ENCODE peak calls at places on chromosomes 3 and 15, in nine cellular contexts. E, T, Q, C, J, P, Z, B and V are unnamed samples.

GRCh38 chr3:53083496-53083895 is 37.6 kb upstream of the SFMBT1 start:
- DNase-seq in Q (no peak), T (peak), J (no peak), C (no peak), Z (no peak), B (peak), P (no peak), E (peak), V (no peak)

GRCh38 chr3:28587723-28588122 is 239.1 kb upstream of the AZI2 start:
- DNase-seq in B (no peak), Z (no peak), J (no peak), C (no peak), P (no peak), T (no peak), Q (no peak), E (no peak), V (no peak)

GRCh38 chr15:82021021-82021420 is 24.8 kb downstream of the MEX3B start:
- DNase-seq in T (no peak), Z (no peak), P (no peak), C (no peak), J (no peak), Q (no peak), E (no peak), B (peak), V (no peak)

GRCh38 chr3:85589145-85589544 is 630.4 kb downstream of the CADM2 start:
- DNase-seq in E (no peak), J (no peak), T (peak), C (no peak), B (peak), Z (no peak), Q (no peak), P (peak), V (no peak)

GRCh38 chr3:41041899-41042298 is 157.4 kb upstream of the CTNNB1 start:
- DNase-seq in E (no peak), C (no peak), Q (no peak), P (no peak), J (no peak), B (no peak), Z (no peak), T (no peak), V (no peak)

GRCh38 chr15:66906660-66907059 is 158.7 kb upstream of the SMAD3 start:
- DNase-seq in P (no peak), J (no peak), C (no peak), Q (no peak), E (no peak), Z (no peak), T (no peak), B (no peak), V (no peak)

GRCh38 chr15:64535460-64536243 is 75.3 kb downstream of the ZNF609 start:
- DNase-seq in P (no peak), J (no peak), T (no peak), B (no peak), Q (no peak), Z (no peak), C (no peak), E (no peak), V (no peak)

GRCh38 chr3:32959370-32959769 is 7.9 kb downstream of the CCR4 start:
- DNase-seq in B (no peak), C (no peak), P (no peak), Q (no peak), J (no peak), E (no peak), T (peak), Z (no peak), V (no peak)

GRCh38 chr3:170247875-170248274 is 25.7 kb downstream of the PRKCI start:
- DNase-seq in B (no peak), C (no peak), E (no peak), Q (no peak), J (no peak), T (no peak), Z (no peak), P (no peak), V (no peak)

GRCh38 chr3:160398820-160399346 is at the start of gene IFT80:
- DNase-seq in C (peak), J (peak), T (peak), P (peak), Z (peak), Q (peak), E (peak), B (peak), V (peak)

GRCh38 chr3:179037361-179037760 is 34.2 kb downstream of the ZMAT3 start:
- DNase-seq in B (peak), E (peak), T (peak), C (peak), J (no peak), Z (peak), Q (peak), P (peak), V (no peak)

GRCh38 chr15:27095809-27096580 is 125.0 kb downstream of the GABRG3 start:
- DNase-seq in E (no peak), Q (no peak), J (no peak), C (no peak), T (no peak), P (no peak), B (peak), Z (no peak), V (peak)

GRCh38 chr3:143480306-143480852 is 360.8 kb downstream of the CHST2 start:
- DNase-seq in E (peak), P (peak), J (no peak), B (peak), T (peak), Q (no peak), C (no peak), Z (no peak), V (no peak)

GRCh38 chr3:59563966-59564365 is 514.1 kb upstream of the CFAP20DC start:
- DNase-seq in C (no peak), B (no peak), Z (no peak), Q (no peak), T (no peak), P (peak), E (no peak), J (no peak), V (peak)

GRCh38 chr15:65286069-65286703 is 497 bp downstream of the PARP16 start:
- DNase-seq in Q (no peak), T (peak), J (peak), P (no peak), E (no peak), B (peak), Z (peak), C (peak), V (peak)

GRCh38 chr3:109685084-109686079 is 348.0 kb upstream of the DPPA4 start:
- DNase-seq in C (peak), P (peak), B (peak), T (peak), E (peak), Q (peak), Z (no peak), J (no peak), V (no peak)

GRCh38 chr3:196969660-196970546 is 1.3 kb upstream of the PIGZ start:
- DNase-seq in P (no peak), C (peak), T (peak), E (no peak), Z (peak), J (peak), B (peak), Q (no peak), V (peak)

GRCh38 chr3:139117136-139117675 is 72.5 kb upstream of the PRR23C start:
- DNase-seq in E (peak), P (no peak), B (peak), Q (peak), J (no peak), C (peak), T (peak), Z (no peak), V (no peak)

GRCh38 chr3:46880884-46881818 is 3.6 kb downstream of the PTH1R start:
- DNase-seq in Q (no peak), J (no peak), C (no peak), Z (no peak), P (no peak), T (no peak), E (no peak), B (no peak), V (no peak)

GRCh38 chr3:99505200-99505599 is 133.2 kb upstream of the COL8A1 start:
- DNase-seq in C (no peak), P (no peak), B (no peak), Z (no peak), T (peak), E (no peak), Q (no peak), J (no peak), V (no peak)

GRCh38 chr3:79162653-79163052 is 605.1 kb downstream of the ROBO1 start:
- DNase-seq in Z (no peak), C (no peak), Q (no peak), P (no peak), E (no peak), T (peak), J (no peak), B (no peak), V (no peak)

GRCh38 chr3:117788086-117788485 is 1078.5 kb downstream of the TUSC7 start:
- DNase-seq in J (no peak), Q (no peak), C (no peak), T (peak), P (peak), Z (no peak), B (no peak), E (peak), V (peak)

GRCh38 chr3:196082471-196082971 is 631 bp upstream of the TFRC start:
- DNase-seq in E (no peak), Q (no peak), T (no peak), P (no peak), B (no peak), C (no peak), J (no peak), Z (no peak), V (no peak)

GRCh38 chr15:66721020-66721419 is 19.0 kb downstream of the SMAD6 start:
- DNase-seq in B (no peak), E (no peak), Q (no peak), J (no peak), P (no peak), T (no peak), Z (no peak), C (no peak), V (no peak)

GRCh38 chr15:70854669-70854976 is 666 bp upstream of the LARP6 start:
- DNase-seq in E (no peak), C (no peak), Z (no peak), B (peak), J (no peak), Q (no peak), P (peak), T (peak), V (peak)

GRCh38 chr3:138187296-138188012 is at the start of gene ARMC8:
- DNase-seq in J (no peak), Q (peak), E (no peak), T (no peak), B (no peak), Z (peak), P (peak), C (peak), V (no peak)

GRCh38 chr3:52310861-52311566 is 5.1 kb upstream of the DNAH1 start:
- DNase-seq in E (no peak), J (peak), C (no peak), B (no peak), Q (no peak), P (no peak), T (no peak), Z (no peak), V (no peak)

GRCh38 chr3:130759692-130760338 is 13.2 kb upstream of the PIK3R4 start:
- DNase-seq in T (peak), B (peak), Z (peak), E (peak), P (peak), Q (peak), C (peak), J (peak), V (peak)

GRCh38 chr3:52313774-52314188 is 2.3 kb upstream of the DNAH1 start:
- DNase-seq in Z (no peak), Q (no peak), J (peak), P (no peak), B (peak), E (no peak), T (peak), C (peak), V (peak)

GRCh38 chr3:25429960-25430941 is 2.2 kb downstream of the RARB start:
- DNase-seq in B (peak), C (no peak), J (no peak), E (no peak), Z (no peak), Q (no peak), P (no peak), T (peak), V (no peak)

GRCh38 chr15:32866486-32867312 is 148.9 kb downstream of the GREM1 start:
- DNase-seq in E (no peak), B (peak), T (no peak), J (no peak), Z (peak), C (no peak), Q (no peak), P (no peak), V (no peak)

GRCh38 chr15:93056836-93057235 is 32.2 kb downstream of the RGMA start:
- DNase-seq in C (no peak), Q (no peak), E (no peak), J (no peak), Z (no peak), P (no peak), B (no peak), T (no peak), V (no peak)

GRCh38 chr15:48861813-48862431 is 16.0 kb upstream of the EID1 start:
- DNase-seq in E (peak), B (peak), P (peak), T (peak), J (peak), Z (peak), Q (no peak), C (peak), V (peak)

GRCh38 chr3:46692566-46692983 is 904 bp downstream of the ALS2CL start:
- DNase-seq in Z (no peak), C (peak), E (no peak), P (no peak), Q (peak), B (peak), J (no peak), T (no peak), V (no peak)

GRCh38 chr3:149688122-149688757 is 30.4 kb upstream of the WWTR1 start:
- DNase-seq in B (peak), Z (no peak), T (no peak), P (no peak), E (no peak), C (no peak), Q (no peak), J (no peak), V (no peak)

DNA sequence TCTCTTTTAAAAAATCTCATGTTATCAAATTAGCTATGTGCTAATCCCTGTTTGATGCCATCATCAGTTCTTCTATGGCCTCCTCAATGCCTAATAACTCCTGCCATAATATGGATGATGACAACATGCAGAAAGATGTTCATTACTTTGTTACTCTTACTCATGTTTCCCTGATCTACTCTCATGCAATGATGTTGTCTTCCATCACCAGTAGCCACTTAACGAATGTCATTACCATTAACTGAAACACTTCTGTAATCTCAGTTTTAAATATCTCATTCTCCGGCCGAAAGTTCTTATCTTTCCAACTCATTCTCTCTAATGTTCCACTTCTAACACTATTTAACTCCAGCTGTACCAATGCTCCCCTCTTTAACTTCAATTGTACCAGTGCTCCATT is 1187.7 kb downstream of the OTOL1 start:
- DNase-seq in C (no peak), Q (no peak), E (no peak), J (no peak), P (no peak), B (no peak), Z (no peak), T (no peak), V (peak)
- H3K4me3 ChIP-seq in C (no peak), Q (no peak), E (no peak), J (no peak), P (no peak), B (no peak), Z (no peak), T (no peak), V (no peak)

DNA sequence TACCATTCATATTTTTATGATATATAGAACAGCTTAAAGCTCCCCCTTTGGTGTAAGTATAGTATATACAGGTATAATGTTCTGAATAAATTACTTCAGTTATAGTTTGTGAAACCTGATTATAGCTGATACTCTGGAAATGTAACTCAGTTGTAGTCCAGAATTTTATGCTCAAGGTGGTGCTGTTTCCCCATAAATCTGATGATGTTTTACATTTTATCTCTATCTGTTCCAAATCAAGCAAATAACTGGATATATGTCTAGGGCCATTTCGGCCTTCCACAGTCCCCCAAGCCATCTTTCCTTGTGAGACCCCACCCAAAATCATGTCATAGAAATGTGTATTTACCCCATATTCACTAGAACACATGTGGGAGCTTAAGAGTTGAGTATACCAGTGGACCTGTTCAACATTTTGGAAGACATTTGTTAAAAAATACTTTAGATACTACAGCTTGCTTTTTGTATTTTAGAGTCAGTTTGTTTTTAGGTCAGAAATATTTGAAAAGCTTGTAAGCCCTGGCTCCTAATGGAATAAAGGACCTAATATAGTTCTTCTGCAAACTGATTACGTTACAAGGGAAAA is 107.1 kb downstream of the ATG7 start:
- DNase-seq in Q (no peak), T (peak), B (peak), E (no peak), Z (no peak), J (peak), C (no peak), P (no peak), V (peak)
- TF ChIP-seq CTCF in Q (no peak), T (peak), B (peak), E (peak), Z (no peak), J (peak), C (peak), P (peak), V (peak)

DNA sequence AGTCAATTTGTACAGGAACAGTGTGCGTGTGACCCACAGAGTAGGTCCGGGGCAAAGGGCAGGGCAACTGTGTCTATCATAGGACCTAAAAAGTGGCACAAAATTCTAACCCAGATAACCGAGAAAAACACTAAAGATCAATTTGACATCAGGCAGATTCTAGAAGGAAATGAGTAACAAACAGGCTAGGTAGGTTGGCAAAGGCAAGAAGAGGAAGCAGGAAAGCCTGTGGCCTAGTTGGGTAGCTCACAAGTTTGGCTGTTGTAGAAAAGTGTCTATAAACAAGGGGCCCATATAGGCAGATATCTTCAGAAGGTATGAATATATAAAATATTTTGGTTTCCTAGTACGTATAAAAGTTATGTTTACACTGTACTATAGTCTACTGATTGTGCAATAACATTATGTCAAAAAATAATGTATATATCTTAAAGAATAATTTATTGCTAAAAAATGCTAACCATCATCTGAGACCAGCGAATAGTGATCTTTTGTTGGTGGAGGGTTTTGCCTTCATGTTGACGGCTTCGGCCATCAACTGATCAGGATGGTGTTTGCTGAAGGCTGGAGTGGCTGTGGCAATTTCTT is 13.3 kb upstream of the OR5K1 start:
- DNase-seq in P (no peak), E (no peak), J (no peak), B (peak), C (no peak), T (no peak), Z (no peak), Q (no peak), V (no peak)
- H3K4me3 ChIP-seq in P (no peak), E (no peak), J (no peak), B (no peak), C (no peak), T (no peak), Z (no peak), Q (no peak), V (no peak)

GRCh38 chr3:172575375-172575774 is 52.1 kb upstream of the TNFSF10 start:
- DNase-seq in E (no peak), P (no peak), B (no peak), Q (no peak), Z (no peak), J (no peak), C (no peak), T (no peak), V (no peak)

GRCh38 chr3:172581757-172582166 is 58.5 kb upstream of the TNFSF10 start:
- DNase-seq in T (no peak), C (no peak), Q (no peak), E (no peak), B (no peak), J (no peak), Z (no peak), P (no peak), V (no peak)

GRCh38 chr3:172580680-172581079 is 57.5 kb upstream of the TNFSF10 start:
- DNase-seq in Z (no peak), P (no peak), J (no peak), Q (no peak), E (no peak), B (no peak), C (no peak), T (no peak), V (no peak)

GRCh38 chr3:172582712-172583111 is 59.5 kb upstream of the TNFSF10 start:
- DNase-seq in T (peak), C (no peak), Q (no peak), P (no peak), Z (no peak), J (no peak), B (peak), E (no peak), V (peak)

GRCh38 chr3:172577962-172578560 is 54.8 kb upstream of the TNFSF10 start:
- DNase-seq in B (no peak), E (no peak), J (no peak), Z (peak), P (no peak), C (no peak), T (no peak), Q (no peak), V (no peak)
- TF ChIP-seq CTCF in B (no peak), E (no peak), J (no peak), Z (no peak), P (no peak), C (no peak), T (no peak), Q (no peak), V (no peak)

DNA sequence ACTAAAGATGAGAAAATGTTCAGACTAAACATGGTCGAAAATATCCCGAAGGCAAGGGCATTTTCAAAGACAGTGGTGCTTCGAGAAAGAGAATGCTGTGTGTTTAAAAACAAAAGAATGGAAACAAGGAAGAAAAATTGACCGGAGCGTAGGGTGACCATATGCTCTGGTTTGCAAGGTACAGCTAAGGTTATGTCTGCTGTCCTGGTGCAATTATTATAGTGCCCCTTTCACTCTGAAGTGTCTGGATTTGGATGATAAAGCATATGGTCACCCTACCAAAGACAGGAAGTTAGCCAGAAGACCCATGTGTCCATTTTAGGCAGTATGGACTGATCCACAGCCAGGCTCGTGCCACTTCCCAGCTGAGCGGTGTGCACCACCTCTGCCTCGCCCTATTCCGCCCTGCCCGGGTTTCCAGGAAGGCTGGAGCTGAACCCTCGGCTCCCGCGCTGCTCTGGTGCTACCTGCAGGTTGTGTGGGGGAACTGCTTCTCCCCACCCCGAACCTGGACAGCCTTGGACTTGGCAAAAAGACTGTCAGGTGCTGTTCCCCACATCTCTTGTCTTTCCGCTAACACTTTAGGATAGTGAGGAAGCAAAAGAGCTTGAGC is 25.2 kb downstream of the GOLGA6D start:
- DNase-seq in J (peak), T (peak), B (peak), P (no peak), Q (no peak), Z (peak), C (peak), E (no peak), V (peak)
- H3K4me3 ChIP-seq in J (no peak), T (no peak), B (no peak), P (no peak), Q (no peak), Z (no peak), C (no peak), E (no peak), V (no peak)